ENCODE peak calls at places on chromosome 4, in five cellular contexts. Q is breast epithelium; R is stomach; C is left ventricle myocardium inferior; V is CD8-positive, alpha-beta T cell. H is an unnamed sample.

GRCh38 chr4:158255727-158256324 is 45.5 kb downstream of the TMEM144 start:
- DNase-seq in V (no peak), R (no peak), Q (no peak), C (no peak), H (no peak)

GRCh38 chr4:5772528-5773270 is 61.7 kb downstream of the EVC start:
- DNase-seq in Q (no peak), V (no peak), C (no peak), R (no peak), H (no peak)

GRCh38 chr4:75432683-75433082 is 81.5 kb downstream of the RCHY1 start:
- DNase-seq in Q (no peak), R (no peak), V (no peak), C (no peak), H (no peak)

GRCh38 chr4:118911162-118911791 is 22.6 kb downstream of the SYNPO2 start:
- DNase-seq in Q (no peak), C (no peak), V (no peak), R (no peak), H (no peak)

GRCh38 chr4:85005865-85006377 is 39.4 kb upstream of the WDFY3 start:
- DNase-seq in Q (no peak), R (no peak), V (no peak), C (no peak), H (no peak)

GRCh38 chr4:174217273-174218126 is 66.0 kb downstream of the FBXO8 start:
- DNase-seq in Q (no peak), R (no peak), V (no peak), C (peak; percentile 42), H (no peak)

GRCh38 chr4:139558235-139559094 is 2.4 kb upstream of the SETD7 start:
- DNase-seq in C (no peak), V (no peak), R (no peak), Q (no peak), H (no peak)

GRCh38 chr4:61202638-61203495 is 2.7 kb downstream of the ADGRL3 start:
- DNase-seq in C (peak; percentile 13), R (no peak), Q (no peak), V (no peak), H (no peak)

GRCh38 chr4:45350438-45350837 is 624.1 kb upstream of the GNPDA2 start:
- DNase-seq in C (no peak), Q (no peak), R (no peak), V (no peak), H (no peak)

GRCh38 chr4:151888367-151888866 is 127.6 kb upstream of the GATB start:
- DNase-seq in V (no peak), Q (no peak), R (no peak), C (no peak), H (no peak)

GRCh38 chr4:30719363-30720020 is 677 bp upstream of the PCDH7 start:
- DNase-seq in V (no peak), C (peak; percentile 57), R (peak; percentile 52), Q (no peak), H (peak; percentile 90)

GRCh38 chr4:8840816-8841455 is 30.7 kb downstream of the HMX1 start:
- DNase-seq in R (no peak), Q (peak; percentile 27), V (peak; percentile 1), C (no peak), H (peak; percentile 9)

GRCh38 chr4:138062929-138063328 is 179.2 kb downstream of the SLC7A11 start:
- DNase-seq in Q (no peak), R (no peak), V (no peak), C (no peak), H (no peak)

GRCh38 chr4:104986306-104986705 is 160.4 kb upstream of the TET2 start:
- DNase-seq in Q (no peak), R (no peak), V (no peak), C (no peak), H (no peak)

GRCh38 chr4:123941306-123941705 is 544.7 kb downstream of the SPRY1 start:
- DNase-seq in V (no peak), C (no peak), Q (no peak), R (no peak), H (no peak)

GRCh38 chr4:80201326-80202151 is 4.2 kb downstream of the PRDM8 start:
- DNase-seq in Q (no peak), C (peak; percentile 48), V (peak; percentile 77), R (no peak), H (no peak)

GRCh38 chr4:47531954-47532321 is 46.9 kb downstream of the ATP10D start:
- DNase-seq in Q (no peak), V (no peak), R (no peak), C (no peak), H (no peak)

GRCh38 chr4:55742655-55743191 is 76.9 kb upstream of the EXOC1L start:
- DNase-seq in Q (no peak), V (no peak), R (no peak), C (no peak), H (no peak)

GRCh38 chr4:135274461-135274860 is 1072.9 kb upstream of the PABPC4L start:
- DNase-seq in R (no peak), C (no peak), V (no peak), Q (no peak), H (no peak)

GRCh38 chr4:2820216-2820982 is 23.2 kb upstream of the ADD1 start:
- DNase-seq in C (peak; percentile 11), Q (no peak), R (no peak), V (no peak), H (no peak)

GRCh38 chr4:165844151-165844550 is 28.9 kb upstream of the TLL1 start:
- DNase-seq in R (no peak), Q (no peak), V (no peak), C (no peak), H (no peak)

GRCh38 chr4:65316534-65316933 is 353.8 kb downstream of the EPHA5 start:
- DNase-seq in C (no peak), V (no peak), R (no peak), Q (no peak), H (no peak)

GRCh38 chr4:41204400-41204978 is 9.9 kb downstream of the APBB2 start:
- DNase-seq in Q (no peak), R (peak; percentile 52), C (peak; percentile 33), V (no peak), H (no peak)

GRCh38 chr4:75698162-75698962 is 25.2 kb upstream of the G3BP2 start:
- DNase-seq in C (no peak), Q (no peak), R (no peak), V (peak; percentile 25), H (no peak)

GRCh38 chr4:189083769-189084168 is 856.9 kb upstream of the FRG1 start:
- DNase-seq in R (no peak), V (no peak), Q (no peak), C (no peak), H (no peak)

DNA sequence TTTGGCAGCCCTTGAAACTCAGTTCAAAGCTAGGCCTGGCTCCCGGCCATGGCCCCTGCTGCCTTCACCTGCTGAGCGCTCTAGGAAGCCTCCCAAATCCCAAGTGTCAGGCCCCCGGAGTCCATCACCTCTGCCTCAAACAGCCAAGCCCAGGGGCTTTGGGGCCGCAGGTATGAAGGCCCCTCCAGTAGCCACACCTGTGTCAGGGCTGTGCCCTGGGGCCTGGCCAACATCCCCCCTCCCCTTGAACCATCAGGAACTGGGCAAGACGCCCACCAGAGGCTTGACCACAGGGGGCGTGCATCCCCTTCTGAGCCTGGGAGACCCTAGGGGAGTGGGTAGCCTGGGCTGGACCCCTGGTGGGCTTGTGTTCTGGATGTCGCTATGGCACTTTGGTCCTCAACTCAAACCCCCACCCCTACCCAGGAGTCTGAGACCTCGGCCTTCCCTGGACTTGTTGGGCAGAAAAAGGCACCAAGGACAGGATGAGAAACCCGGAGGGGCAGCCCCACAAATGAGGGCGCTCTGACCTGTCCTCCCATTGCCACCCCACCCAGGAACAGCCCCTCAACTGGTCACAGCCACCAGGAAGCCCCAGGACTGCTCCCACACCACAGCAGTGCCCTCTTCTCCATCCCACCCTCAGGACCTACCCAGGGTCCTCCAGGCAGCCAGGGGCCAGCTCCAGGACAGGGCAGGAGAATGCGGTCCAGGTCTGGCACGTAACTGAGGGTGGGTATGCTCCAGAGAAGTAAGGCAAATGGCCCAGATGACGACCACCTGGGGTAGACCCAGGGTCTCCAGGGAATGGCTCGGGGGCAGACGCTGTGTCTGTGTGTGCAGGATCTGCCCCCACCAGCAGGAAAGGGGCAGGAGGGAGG is 4.2 kb upstream of the SLBP start:
- DNase-seq in V (no peak), Q (no peak), R (no peak), C (no peak), H (peak; percentile 17)
- TF ChIP-seq CTCF in V (no peak), Q (no peak), R (no peak), C (no peak), H (no peak)

DNA sequence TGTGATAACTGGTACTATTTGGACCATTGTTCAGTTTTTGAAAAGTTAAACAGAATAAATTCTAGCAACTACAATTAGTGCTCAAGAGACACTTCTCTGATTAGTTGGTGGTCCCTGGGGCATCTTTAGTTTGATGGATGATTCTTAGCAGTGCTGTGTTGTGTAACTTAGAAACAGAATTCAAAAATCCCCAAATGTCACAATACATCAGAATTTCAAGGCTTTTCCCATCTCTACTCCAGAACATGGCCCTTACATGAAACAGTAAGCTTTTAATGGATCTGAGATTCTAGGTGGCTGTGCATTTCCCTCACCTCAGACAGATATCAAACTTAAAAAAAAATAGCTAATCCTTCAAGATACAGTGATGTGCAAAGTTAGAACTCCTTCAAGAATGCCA is 104.4 kb upstream of the CXCL13 start:
- DNase-seq in C (no peak), V (no peak), Q (no peak), R (no peak), H (no peak)
- H3K4me1 ChIP-seq in C (no peaks in the 10 kb centered on the region), V (no peaks in the 10 kb centered on the region), Q (no peaks in the 10 kb centered on the region), R (no peaks in the 10 kb centered on the region), H (no peaks in the 10 kb centered on the region)

GRCh38 chr4:43126595-43126994 is 234.1 kb downstream of the GRXCR1 start:
- DNase-seq in C (no peak), R (no peak), V (no peak), Q (no peak), H (no peak)

GRCh38 chr4:43133566-43133965 is 241.1 kb downstream of the GRXCR1 start:
- DNase-seq in R (no peak), V (no peak), Q (no peak), C (no peak), H (no peak)

GRCh38 chr4:43132010-43132582 is 239.6 kb downstream of the GRXCR1 start:
- DNase-seq in R (peak; percentile 81), V (no peak), C (peak; percentile 14), Q (no peak), H (no peak)

GRCh38 chr4:43130228-43131021 is 237.9 kb downstream of the GRXCR1 start:
- DNase-seq in C (no peak), Q (no peak), V (no peak), R (no peak), H (no peak)
- TF ChIP-seq CTCF in C (no peak), Q (no peak), V (no peak), R (no peak), H (no peak)

GRCh38 chr4:113641025-113641431 is 120.5 kb downstream of the CAMK2D start:
- DNase-seq in Q (no peak), V (no peak), R (no peak), C (no peak), H (no peak)
- H3K4me1 ChIP-seq in Q (peaks cover 4% of the 10 kb centered on the region), V (peaks cover 36% of the 10 kb centered on the region), R (peaks cover 45% of the 10 kb centered on the region), C (peaks cover 98% of the 10 kb centered on the region), H (peaks cover 95% of the 10 kb centered on the region)